ENCODE peak calls at places on chromosomes 12 and 14, in nine cellular contexts. S is NCI-H2029; R is HEK293T; O is transverse colon; I is stimulated activated CD4-positive, alpha-beta T cell treated with anti-CD3 and anti-CD28 coated beads, Interleukin-2, amount 100 ng/mL, for 24 hours; B is IMR-90; M is posterior cingulate gyrus; F is aorta; Z is activated CD8-positive, alpha-beta memory T cell treated with anti-CD3 and anti-CD28 coated beads for 48 hours. T is an unnamed sample.

GRCh38 chr12:123601602-123602489 is at the start of gene DDX55:
- DNase-seq in O (peak; percentile 84), S (peak; percentile 82), R (peak; percentile 85), Z (peak; percentile 68), F (peak; percentile 94), B (peak; percentile 79), M (peak; percentile 85), I (peak; percentile 88), T (peak; percentile 71)

GRCh38 chr12:54991161-54991991 is 6.8 kb upstream of the TESPA1 start:
- DNase-seq in S (no peak), B (no peak), I (peak; percentile 39), M (no peak), R (no peak), F (no peak), O (no peak), Z (no peak), T (no peak)

GRCh38 chr12:81229718-81230117 is 151.8 kb downstream of the ACSS3 start:
- DNase-seq in M (no peak), B (no peak), O (no peak), F (no peak), S (no peak), R (no peak), Z (no peak), I (no peak), T (no peak)

GRCh38 chr12:102602549-102602948 is 122.2 kb upstream of the IGF1 start:
- DNase-seq in Z (no peak), S (no peak), O (no peak), F (no peak), B (no peak), M (no peak), R (no peak), I (no peak), T (no peak)

GRCh38 chr12:5247144-5247543 is 184.8 kb upstream of the NTF3 start:
- DNase-seq in F (no peak), I (no peak), Z (no peak), S (no peak), M (no peak), O (no peak), R (no peak), B (no peak), T (no peak)

GRCh38 chr14:58844544-58844943 is 206.8 kb downstream of the DACT1 start:
- DNase-seq in Z (no peak), R (no peak), O (no peak), I (no peak), M (no peak), S (peak; percentile 58), F (no peak), B (no peak), T (no peak)

GRCh38 chr12:47556631-47557030 is 149.2 kb downstream of the RPAP3 start:
- DNase-seq in O (no peak), M (no peak), R (no peak), S (no peak), I (no peak), B (no peak), Z (no peak), F (no peak), T (no peak)

GRCh38 chr12:93563807-93564538 is 8.5 kb upstream of the SOCS2 start:
- DNase-seq in I (no peak), Z (no peak), O (no peak), M (no peak), F (no peak), R (no peak), S (no peak), B (peak; percentile 53), T (no peak)

GRCh38 chr14:28767239-28767850 is 758 bp downstream of the FOXG1 start:
- DNase-seq in O (no peak), B (no peak), M (no peak), R (no peak), Z (no peak), S (no peak), F (peak; percentile 71), I (no peak), T (no peak)